ENCODE peak calls at places on chromosomes 2 and 18, in four cellular contexts. F is brain microvascular endothelial cell; N is stimulated activated CD8-positive, alpha-beta memory T cell treated with anti-CD3 and anti-CD28 coated beads, Interleukin-7, amount 100 ng/mL, for 1 hour; V is ELR. U is an unnamed sample.

GRCh38 chr2:191150451-191151314 is at the start of gene STAT4:
- DNase-seq in F (peak; percentile 75), V (peak; percentile 71), N (peak; percentile 52), U (peak; percentile 65)

GRCh38 chr18:9854801-9855676 is 30.7 kb upstream of the TXNDC2 start:
- DNase-seq in F (no peak), V (no peak), N (no peak), U (peak; percentile 87)

GRCh38 chr2:165609672-165610071 is 140.2 kb downstream of the CSRNP3 start:
- DNase-seq in V (no peak), F (no peak), N (no peak), U (no peak)

GRCh38 chr18:57437433-57437781 is 2.2 kb downstream of the ONECUT2 start:
- DNase-seq in N (no peak), F (no peak), V (no peak), U (no peak)

GRCh38 chr18:79588636-79589481 is 90.7 kb upstream of the CTDP1 start:
- DNase-seq in N (no peak), F (peak; percentile 88), V (peak; percentile 4), U (peak; percentile 97)

GRCh38 chr2:240797914-240798313 is 22.1 kb downstream of the KIF1A start:
- DNase-seq in N (no peak), F (no peak), V (no peak), U (peak; percentile 53)

GRCh38 chr2:147255812-147256211 is 589.0 kb upstream of the ACVR2A start:
- DNase-seq in V (no peak), N (no peak), F (no peak), U (no peak)

GRCh38 chr2:82993631-82994030 is 1465.4 kb downstream of the SUCLG1 start:
- DNase-seq in N (no peak), V (peak; percentile 81), F (no peak), U (no peak)

GRCh38 chr2:234571620-234572407 is 74.9 kb upstream of the ARL4C start:
- DNase-seq in N (no peak), V (peak; percentile 61), F (no peak), U (no peak)

GRCh38 chr2:75025633-75026380 is 67.4 kb downstream of the POLE4 start:
- DNase-seq in V (peak; percentile 61), N (no peak), F (peak; percentile 53), U (no peak)

GRCh38 chr2:45278345-45279078 is 269.3 kb upstream of the SIX2 start:
- DNase-seq in N (no peak), V (peak; percentile 65), F (peak; percentile 14), U (no peak)

GRCh38 chr2:49165662-49166061 is 11.3 kb upstream of the FSHR start:
- DNase-seq in N (no peak), V (no peak), F (no peak), U (no peak)

GRCh38 chr2:46632349-46632748 is 153.0 kb downstream of the TMEM247 start:
- DNase-seq in F (no peak), N (no peak), V (peak; percentile 77), U (no peak)

U was measured in sigmoid colon.